ENCODE peak calls at places on chromosomes 2 and 18, in four cellular contexts. O, K, R and G are unnamed samples.

GRCh38 chr18:56900195-56901094 is 246.4 kb upstream of the BOD1L2 start:
- DNase-seq in K (no peak), O (no peak), R (no peak), G (no peak)

GRCh38 chr2:105369777-105370690 is 28.8 kb downstream of the FHL2 start:
- DNase-seq in R (peak), O (peak), K (peak), G (peak)

GRCh38 chr2:233301248-233301647 is 6.4 kb upstream of the SAG start:
- DNase-seq in R (no peak), K (no peak), O (no peak), G (no peak)

GRCh38 chr2:173753441-173753840 is 211.7 kb downstream of the SP3 start:
- DNase-seq in O (no peak), K (no peak), R (no peak), G (no peak)

GRCh38 chr2:71503827-71504226 is 50.5 kb downstream of the DYSF start:
- DNase-seq in O (no peak), K (no peak), R (no peak), G (no peak)

GRCh38 chr2:156653670-156654069 is 217.5 kb downstream of the GPD2 start:
- DNase-seq in O (no peak), R (no peak), K (no peak), G (no peak)

GRCh38 chr2:33167655-33168245 is 221.0 kb downstream of the LTBP1 start:
- DNase-seq in K (no peak), O (no peak), R (no peak), G (peak)

GRCh38 chr2:169136885-169137534 is 67.6 kb downstream of the DHRS9 start:
- DNase-seq in K (no peak), O (no peak), R (no peak), G (no peak)

GRCh38 chr2:226031962-226032441 is 632.5 kb downstream of the NYAP2 start:
- DNase-seq in K (no peak), R (no peak), O (no peak), G (peak)

GRCh38 chr18:79916546-79917350 is 34.7 kb downstream of the SLC66A2 start:
- DNase-seq in O (no peak), R (no peak), K (no peak), G (no peak)

GRCh38 chr2:46062637-46063412 is 234.4 kb upstream of the EPAS1 start:
- DNase-seq in R (peak), O (peak), K (peak), G (peak)

GRCh38 chr2:160278889-160279196 is 78.8 kb upstream of the ITGB6 start:
- DNase-seq in O (no peak), R (no peak), K (no peak), G (peak)

GRCh38 chr2:222756951-222757645 is 85.6 kb downstream of the MOGAT1 start:
- DNase-seq in O (no peak), K (peak), R (no peak), G (peak)

GRCh38 chr2:28231110-28231621 is 161.5 kb upstream of the FOSL2 start:
- DNase-seq in O (no peak), K (no peak), R (no peak), G (peak)

GRCh38 chr2:158457826-158458616 is 1.3 kb downstream of the PKP4 start:
- DNase-seq in R (peak), O (no peak), K (peak), G (peak)

GRCh38 chr2:64625352-64626145 is 28.2 kb downstream of the SERTAD2 start:
- DNase-seq in K (no peak), R (no peak), O (no peak), G (no peak)

GRCh38 chr2:174664084-174664759 is 66.6 kb upstream of the WIPF1 start:
- DNase-seq in K (no peak), O (no peak), R (no peak), G (no peak)

GRCh38 chr18:12308386-12309100 is 502 bp downstream of the TUBB6 start:
- DNase-seq in O (no peak), K (peak), R (no peak), G (peak)

GRCh38 chr2:80001704-80002103 is 302.8 kb downstream of the LRRTM1 start:
- DNase-seq in K (no peak), R (no peak), O (no peak), G (peak)

GRCh38 chr2:82282111-82282882 is 1977.7 kb upstream of the LRRTM1 start:
- DNase-seq in O (no peak), R (no peak), K (no peak), G (no peak)
- TF ChIP-seq CTCF in O (no peak), R (no peak), K (no peak), G (no peak)

GRCh38 chr2:12895017-12895416 is 178.3 kb downstream of the TRIB2 start:
- DNase-seq in R (no peak), K (no peak), O (no peak), G (no peak)
- TF ChIP-seq CTCF in R (no peak), K (no peak), O (no peak), G (no peak)

GRCh38 chr2:51243892-51244570 is 212.1 kb upstream of the NRXN1 start:
- DNase-seq in O (no peak), K (no peak), R (no peak), G (no peak)
- TF ChIP-seq CTCF in O (no peak), K (no peak), R (no peak), G (no peak)

GRCh38 chr2:11872948-11873269 is 126.5 kb downstream of the LPIN1 start:
- DNase-seq in O (no peak), R (no peak), K (no peak), G (no peak)
- TF ChIP-seq CTCF in O (no peak), R (no peak), K (no peak), G (no peak)

GRCh38 chr2:167054881-167055280 is 166.6 kb downstream of the XIRP2 start:
- DNase-seq in R (no peak), K (no peak), O (no peak), G (no peak)

GRCh38 chr2:167057461-167057860 is 169.2 kb downstream of the XIRP2 start:
- DNase-seq in R (no peak), K (no peak), O (no peak), G (no peak)

DNA sequence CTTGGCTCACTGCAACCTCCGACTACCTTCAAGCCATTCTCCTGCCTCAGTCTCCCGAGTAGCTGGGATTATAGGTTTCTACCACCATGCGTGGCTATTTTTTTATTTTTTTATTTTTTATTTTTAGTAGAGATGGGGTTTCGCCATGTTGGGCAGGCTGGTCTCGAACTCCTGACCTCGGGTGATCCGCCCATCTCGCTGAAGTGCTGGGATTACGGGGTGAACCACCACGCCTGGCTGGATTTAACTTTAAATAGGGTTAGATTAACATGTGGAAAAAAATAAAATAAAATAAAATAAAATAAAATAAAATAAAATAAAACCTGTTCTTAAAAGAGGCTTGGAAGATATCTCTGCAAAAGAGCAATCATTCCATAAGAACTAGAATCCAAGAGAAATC is 170.9 kb downstream of the XIRP2 start:
- DNase-seq in K (no peak), O (no peak), R (no peak), G (no peak)
- TF ChIP-seq CTCF in K (no peak), O (no peak), R (no peak), G (no peak)

GRCh38 chr2:177106212-177106611 is 106.4 kb upstream of the HNRNPA3 start:
- DNase-seq in K (peak), R (no peak), O (no peak), G (no peak)
- TF ChIP-seq CTCF in K (no peak), R (no peak), O (peak), G (no peak)

GRCh38 chr18:44899832-44900231 is 219.1 kb downstream of the SETBP1 start:
- DNase-seq in O (no peak), K (no peak), R (no peak), G (no peak)

GRCh38 chr18:44898536-44898935 is 217.8 kb downstream of the SETBP1 start:
- DNase-seq in K (no peak), R (no peak), O (no peak), G (no peak)

GRCh38 chr18:44895176-44895798 is 214.6 kb downstream of the SETBP1 start:
- DNase-seq in K (peak), O (peak), R (no peak), G (peak)

GRCh38 chr18:44896817-44897216 is 216.1 kb downstream of the SETBP1 start:
- DNase-seq in O (no peak), K (no peak), R (no peak), G (no peak)

GRCh38 chr18:44897445-44898215 is 216.9 kb downstream of the SETBP1 start:
- DNase-seq in O (no peak), K (no peak), R (no peak), G (no peak)
- TF ChIP-seq CTCF in O (no peak), K (no peak), R (no peak), G (no peak)

GRCh38 chr18:32378705-32379104 is 92.0 kb downstream of the GAREM1 start:
- DNase-seq in O (no peak), K (peak), R (no peak), G (no peak)

GRCh38 chr18:32383040-32383819 is 87.5 kb downstream of the GAREM1 start:
- DNase-seq in R (no peak), K (peak), O (no peak), G (peak)

GRCh38 chr18:32379891-32380290 is 90.8 kb downstream of the GAREM1 start:
- DNase-seq in R (no peak), K (no peak), O (no peak), G (no peak)

GRCh38 chr18:32381761-32382160 is 88.9 kb downstream of the GAREM1 start:
- DNase-seq in K (no peak), R (no peak), O (no peak), G (no peak)

DNA sequence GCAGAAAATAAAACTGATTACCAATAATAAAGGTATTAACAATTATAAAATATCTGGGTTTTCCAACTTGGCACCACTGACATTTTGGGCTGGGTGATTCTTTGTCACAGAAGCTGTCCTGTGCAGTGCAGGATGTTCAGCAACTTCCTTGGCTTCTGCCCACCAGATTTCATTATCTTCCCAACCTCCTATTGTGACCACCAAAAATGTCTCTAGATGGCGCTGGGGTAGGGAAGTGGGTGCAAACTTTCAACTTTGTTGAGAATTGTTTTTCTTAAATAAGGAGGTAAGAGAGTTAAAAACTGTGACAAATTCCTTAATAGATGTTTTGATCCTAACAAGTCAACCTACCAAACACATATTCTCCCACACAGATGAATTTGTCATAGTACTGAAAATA is 90.1 kb downstream of the GAREM1 start:
- DNase-seq in R (no peak), O (no peak), K (no peak), G (no peak)
- TF ChIP-seq CTCF in R (no peak), O (no peak), K (no peak), G (no peak)